ENCODE peak calls at places on chromosome 11, in nine cellular contexts. B, C, O, E, R, P, Q, H and X are unnamed samples. For H3K9me3, the result is how much of the 10 kb centered on the place peaks cover.

GRCh38 chr11:63565728-63566127 is 2.5 kb upstream of the PLAAT2 start:
- DNase-seq in B (peak), C (no peak), O (no peak), E (no peak), R (no peak), P (no peak), Q (no peak), H (no peak), X (peak)

GRCh38 chr11:123546515-123546914 is 107.9 kb downstream of the SCN3B start:
- DNase-seq in B (no peak), C (no peak), O (no peak), E (no peak), R (no peak), P (no peak), Q (no peak), H (no peak), X (no peak)

GRCh38 chr11:112753706-112754105 is 207.5 kb upstream of the NCAM1 start:
- DNase-seq in B (no peak), C (no peak), O (no peak), E (no peak), R (no peak), P (no peak), Q (no peak), H (no peak), X (no peak)

GRCh38 chr11:60130496-60130895 is 42.0 kb downstream of the MS4A2 start:
- DNase-seq in B (no peak), C (no peak), O (no peak), E (no peak), R (no peak), P (no peak), Q (no peak), H (no peak), X (peak)

GRCh38 chr11:11717064-11717725 is 95.4 kb upstream of the GALNT18 start:
- DNase-seq in B (no peak), C (no peak), O (no peak), E (no peak), R (no peak), P (no peak), Q (no peak), H (no peak), X (no peak)

GRCh38 chr11:117424781-117425180 is 97.1 kb downstream of the CEP164 start:
- DNase-seq in B (no peak), C (no peak), O (no peak), E (no peak), R (no peak), P (no peak), Q (no peak), H (no peak), X (no peak)

GRCh38 chr11:61000426-61000825 is 28.9 kb downstream of the CD6 start:
- DNase-seq in B (no peak), C (peak), O (no peak), E (no peak), R (no peak), P (no peak), Q (no peak), H (no peak), X (no peak)

GRCh38 chr11:70796601-70797000 is 398.3 kb downstream of the CTTN start:
- DNase-seq in B (no peak), C (peak), O (no peak), E (no peak), R (no peak), P (no peak), Q (no peak), H (no peak), X (peak)

GRCh38 chr11:64722141-64723050 is 601 bp downstream of the NRXN2 start:
- DNase-seq in B (no peak), C (no peak), O (no peak), E (no peak), R (no peak), P (no peak), Q (no peak), H (no peak), X (no peak)

GRCh38 chr11:95790123-95790932 is at the start of gene CEP57:
- DNase-seq in B (peak), C (peak), O (peak), E (peak), R (peak), P (peak), Q (peak), H (peak), X (peak)

GRCh38 chr11:10038916-10039315 is 255.1 kb downstream of the SBF2 start:
- DNase-seq in B (no peak), C (no peak), O (no peak), E (no peak), R (no peak), P (no peak), Q (no peak), H (no peak), X (no peak)

GRCh38 chr11:75265851-75266531 is 25.4 kb downstream of the TPBGL start:
- DNase-seq in B (no peak), C (peak), O (no peak), E (no peak), R (peak), P (no peak), Q (no peak), H (no peak), X (no peak)

GRCh38 chr11:9748361-9748970 is 84.6 kb downstream of the SWAP70 start:
- DNase-seq in B (peak), C (no peak), O (no peak), E (no peak), R (no peak), P (peak), Q (peak), H (peak), X (peak)

GRCh38 chr11:104934594-104934993 is 33.8 kb downstream of the CASP4 start:
- DNase-seq in B (no peak), C (no peak), O (no peak), E (no peak), R (no peak), P (no peak), Q (no peak), H (no peak), X (no peak)

GRCh38 chr11:123594188-123594901 is 60.1 kb downstream of the SCN3B start:
- DNase-seq in B (no peak), C (no peak), O (no peak), E (no peak), R (peak), P (no peak), Q (no peak), H (no peak), X (no peak)

GRCh38 chr11:79434263-79434662 is 6.6 kb downstream of the TENM4 start:
- DNase-seq in B (no peak), C (no peak), O (no peak), E (no peak), R (no peak), P (no peak), Q (no peak), H (no peak), X (no peak)

GRCh38 chr11:19777342-19778102 is 64.9 kb downstream of the NAV2 start:
- DNase-seq in B (no peak), C (no peak), O (no peak), E (no peak), R (no peak), P (no peak), Q (no peak), H (no peak), X (peak)

GRCh38 chr11:60803273-60803936 is 18.3 kb downstream of the MS4A10 start:
- DNase-seq in B (no peak), C (no peak), O (no peak), E (no peak), R (peak), P (no peak), Q (no peak), H (no peak), X (no peak)

GRCh38 chr11:44681698-44682097 is 45.1 kb upstream of the TSPAN18 start:
- DNase-seq in B (no peak), C (no peak), O (no peak), E (no peak), R (no peak), P (no peak), Q (no peak), H (no peak), X (no peak)

GRCh38 chr11:59197990-59198389 is 14.7 kb downstream of the MPEG1 start:
- DNase-seq in B (peak), C (peak), O (no peak), E (no peak), R (peak), P (no peak), Q (peak), H (peak), X (no peak)

GRCh38 chr11:60978546-60979380 is 7.3 kb downstream of the CD6 start:
- DNase-seq in B (no peak), C (no peak), O (no peak), E (no peak), R (no peak), P (peak), Q (no peak), H (no peak), X (no peak)

GRCh38 chr11:126265801-126266200 is 2.9 kb downstream of the SRPRA start:
- DNase-seq in B (no peak), C (no peak), O (no peak), E (no peak), R (no peak), P (no peak), Q (no peak), H (no peak), X (no peak)

GRCh38 chr11:68828155-68828931 is 13.4 kb downstream of the CPT1A start:
- DNase-seq in B (no peak), C (no peak), O (no peak), E (no peak), R (no peak), P (no peak), Q (peak), H (no peak), X (no peak)

GRCh38 chr11:64932324-64932723 is 3.4 kb downstream of the GPHA2 start:
- DNase-seq in B (no peak), C (no peak), O (no peak), E (no peak), R (no peak), P (no peak), Q (no peak), H (no peak), X (no peak)

GRCh38 chr11:74572349-74572748 is 20.0 kb upstream of the POLD3 start:
- DNase-seq in B (no peak), C (no peak), O (no peak), E (no peak), R (no peak), P (no peak), Q (no peak), H (no peak), X (no peak)

GRCh38 chr11:65584102-65584501 is 8.2 kb downstream of the EHBP1L1 start:
- DNase-seq in B (no peak), C (no peak), O (no peak), E (no peak), R (no peak), P (no peak), Q (no peak), H (no peak), X (no peak)

GRCh38 chr11:127994736-127995135 is 592.6 kb downstream of the ETS1 start:
- DNase-seq in B (no peak), C (no peak), O (no peak), E (no peak), R (no peak), P (no peak), Q (no peak), H (no peak), X (no peak)

GRCh38 chr11:20739004-20739612 is 69.7 kb downstream of the NELL1 start:
- DNase-seq in B (no peak), C (no peak), O (no peak), E (no peak), R (no peak), P (no peak), Q (no peak), H (no peak), X (no peak)

GRCh38 chr11:82703796-82704195 is 29.9 kb downstream of the FAM181B start:
- DNase-seq in B (no peak), C (no peak), O (no peak), E (no peak), R (no peak), P (no peak), Q (no peak), H (no peak), X (no peak)

GRCh38 chr11:120473486-120473885 is 38.1 kb upstream of the GRIK4 start:
- DNase-seq in B (no peak), C (no peak), O (no peak), E (no peak), R (no peak), P (no peak), Q (no peak), H (no peak), X (no peak)

GRCh38 chr11:17718015-17718414 is 1.4 kb upstream of the MYOD1 start:
- DNase-seq in B (no peak), C (no peak), O (no peak), E (no peak), R (no peak), P (no peak), Q (no peak), H (no peak), X (no peak)

GRCh38 chr11:116719102-116719501 is 53.7 kb downstream of the BUD13 start:
- DNase-seq in B (no peak), C (no peak), O (no peak), E (no peak), R (no peak), P (no peak), Q (no peak), H (no peak), X (no peak)

GRCh38 chr11:81700061-81700460 is 1033.6 kb downstream of the FAM181B start:
- DNase-seq in B (no peak), C (no peak), O (no peak), E (no peak), R (no peak), P (no peak), Q (no peak), H (no peak), X (no peak)

GRCh38 chr11:117970400-117971024 is 15.7 kb upstream of the IL10RA start:
- DNase-seq in B (peak), C (no peak), O (no peak), E (no peak), R (no peak), P (no peak), Q (no peak), H (no peak), X (no peak)

GRCh38 chr11:115765803-115766239 is 261.6 kb upstream of the CADM1 start:
- DNase-seq in B (no peak), C (no peak), O (no peak), E (no peak), R (no peak), P (no peak), Q (no peak), H (no peak), X (no peak)

GRCh38 chr11:86718999-86719398 is 46.6 kb upstream of the ME3 start:
- DNase-seq in B (no peak), C (no peak), O (no peak), E (no peak), R (no peak), P (no peak), Q (no peak), H (no peak), X (no peak)

GRCh38 chr11:129639300-129639699 is 176.3 kb upstream of the TMEM45B start:
- DNase-seq in B (no peak), C (no peak), O (no peak), E (no peak), R (no peak), P (no peak), Q (no peak), H (no peak), X (no peak)

GRCh38 chr11:17197431-17197898 is 10.3 kb downstream of the PIK3C2A start:
- DNase-seq in B (no peak), C (no peak), O (no peak), E (no peak), R (no peak), P (no peak), Q (no peak), H (no peak), X (no peak)

GRCh38 chr11:57779275-57779674 is 17.7 kb downstream of the CTNND1 start:
- DNase-seq in B (no peak), C (no peak), O (no peak), E (no peak), R (no peak), P (no peak), Q (peak), H (peak), X (peak)

GRCh38 chr11:59158206-59159068 is 13.5 kb upstream of the DTX4 start:
- DNase-seq in B (peak), C (no peak), O (no peak), E (no peak), R (peak), P (peak), Q (peak), H (peak), X (peak)

DNA sequence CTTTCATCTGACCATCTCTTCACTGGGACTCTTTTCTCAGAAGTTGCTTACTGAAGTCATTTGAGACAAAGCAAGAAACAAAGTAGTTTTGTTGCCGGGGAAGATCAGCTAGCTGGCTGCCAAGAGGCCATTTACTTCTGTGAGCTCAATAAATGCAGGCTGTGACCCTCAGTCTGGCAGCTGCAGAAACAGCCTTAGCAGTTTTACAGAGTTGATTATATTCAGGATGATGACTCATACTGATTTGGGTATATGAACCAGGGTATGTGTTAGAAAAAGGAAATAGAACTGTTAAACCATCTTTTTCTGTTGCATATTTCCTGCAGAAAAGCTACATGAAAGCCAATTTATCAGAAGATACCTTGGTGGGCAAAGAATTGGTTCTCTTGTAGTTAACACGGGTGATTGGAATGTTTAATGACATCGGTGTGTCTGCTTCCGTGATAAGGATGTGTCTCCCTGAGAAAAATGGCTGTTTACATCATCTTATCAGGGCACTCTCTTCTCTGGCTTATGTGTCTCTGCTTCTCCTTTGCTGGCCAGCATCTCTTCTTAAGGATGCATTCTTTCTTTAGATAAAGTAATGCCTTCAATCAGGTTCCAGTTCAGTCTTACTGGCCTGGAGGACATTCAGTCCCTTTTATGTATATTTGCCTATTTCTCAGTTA is 18.5 kb downstream of the FIBIN start:
- DNase-seq in B (no peak), C (no peak), O (no peak), E (no peak), R (no peak), P (no peak), Q (no peak), H (no peak), X (no peak)
- H3K9me3 ChIP-seq in B (under half), C (under half), O (under half), E (under half), R (under half), P (under half), Q (under half), H (under half), X (under half)

GRCh38 chr11:12815150-12815523 is 140.9 kb downstream of the TEAD1 start:
- DNase-seq in B (no peak), C (no peak), O (no peak), E (no peak), R (no peak), P (no peak), Q (no peak), H (no peak), X (no peak)
- H3K27ac ChIP-seq in B (peak), C (no peak), O (no peak), E (peak), R (peak), P (no peak), Q (peak), H (no peak), X (no peak)

DNA sequence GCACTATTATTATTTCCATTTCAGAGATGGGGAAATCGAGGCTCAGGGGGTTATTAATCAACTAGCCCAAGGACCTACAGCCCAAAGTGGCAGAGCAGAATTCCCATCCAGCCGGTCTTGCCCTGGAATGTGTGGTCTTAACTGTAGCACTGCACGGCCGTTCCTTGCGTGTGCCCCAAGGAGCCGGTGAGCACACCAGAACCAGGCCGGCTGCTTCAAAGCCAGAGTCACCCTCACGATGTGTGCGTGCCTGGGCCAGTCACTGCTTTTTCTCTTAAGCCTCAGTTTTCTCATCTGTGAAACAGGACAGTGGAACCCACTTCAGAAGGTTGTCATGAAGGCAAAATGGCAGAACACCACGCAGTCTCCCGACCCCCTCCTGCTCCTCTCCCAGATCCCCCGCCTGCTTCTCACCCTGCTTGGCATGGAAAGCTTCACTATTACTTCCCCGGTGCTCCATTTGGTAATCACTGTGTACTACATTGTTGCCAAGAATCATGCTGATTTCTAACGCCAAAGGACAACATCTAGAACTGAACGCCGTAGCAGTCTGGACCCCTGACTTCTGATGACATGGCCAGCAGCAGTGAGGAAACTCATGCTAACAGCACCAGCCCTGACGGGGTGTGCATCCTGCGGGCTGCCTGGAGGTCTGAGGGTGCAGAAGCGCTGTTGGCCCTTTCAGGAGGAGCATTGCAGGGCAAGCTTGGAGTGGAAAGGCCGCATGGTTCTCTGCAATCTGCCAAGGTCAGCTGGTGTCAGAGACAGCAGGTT is 106.8 kb upstream of the B3GAT1 start:
- DNase-seq in B (no peak), C (peak), O (no peak), E (no peak), R (peak), P (no peak), Q (no peak), H (no peak), X (no peak)
- H3K9me3 ChIP-seq in B (under half), C (under half), O (under half), E (under half), R (under half), P (under half), Q (under half), H (under half), X (under half)

GRCh38 chr11:3154001-3154599 is 11.0 kb downstream of the OSBPL5 start:
- DNase-seq in B (no peak), C (peak), O (no peak), E (no peak), R (peak), P (no peak), Q (no peak), H (no peak), X (no peak)

GRCh38 chr11:3156282-3156660 is 8.8 kb downstream of the OSBPL5 start:
- DNase-seq in B (no peak), C (peak), O (no peak), E (no peak), R (peak), P (no peak), Q (no peak), H (no peak), X (no peak)

GRCh38 chr11:3156661-3157311 is 8.3 kb downstream of the OSBPL5 start:
- DNase-seq in B (no peak), C (peak), O (no peak), E (no peak), R (peak), P (peak), Q (no peak), H (no peak), X (no peak)

GRCh38 chr11:3155216-3155615 is 9.9 kb downstream of the OSBPL5 start:
- DNase-seq in B (no peak), C (peak), O (no peak), E (no peak), R (peak), P (no peak), Q (no peak), H (no peak), X (no peak)

DNA sequence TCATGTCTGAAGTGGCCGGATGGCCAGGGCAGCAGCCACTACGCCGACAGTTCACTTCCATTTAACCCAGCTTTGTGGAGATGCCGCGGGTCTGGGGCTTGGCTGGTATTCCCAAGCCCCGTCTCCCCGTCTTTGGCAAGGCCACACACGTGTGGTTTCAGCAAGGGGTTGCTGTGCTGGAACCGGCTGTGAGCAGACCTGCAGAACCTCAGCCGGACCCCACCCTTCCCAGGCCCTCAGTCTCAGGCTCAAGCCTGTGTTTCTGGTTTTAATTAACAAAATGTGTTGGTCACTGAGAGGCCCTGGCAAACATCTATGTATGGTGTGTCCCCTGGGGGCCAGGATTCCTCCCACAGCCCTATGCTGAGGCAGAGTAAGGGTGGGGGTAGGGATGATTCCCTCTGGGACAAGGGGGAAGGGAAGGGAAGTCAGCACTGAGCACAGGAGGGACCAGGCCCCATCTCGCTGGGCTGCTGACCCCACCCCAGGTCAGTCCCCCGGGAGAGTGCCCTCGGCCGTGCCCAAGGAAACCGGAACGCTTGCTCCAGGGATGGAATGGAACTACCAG is 9.3 kb downstream of the OSBPL5 start:
- DNase-seq in B (no peak), C (peak), O (no peak), E (no peak), R (peak), P (peak), Q (no peak), H (no peak), X (no peak)
- H3K27ac ChIP-seq in B (no peak), C (peak), O (no peak), E (peak), R (peak), P (no peak), Q (peak), H (peak), X (no peak)